ENCODE peak calls at places on chromosomes 11 and 22, in nine cellular contexts. G is effector memory CD4-positive, alpha-beta T cell; S is uterus; K is RWPE1; Y is adrenal gland; X is GM12878; W is suprapubic skin; N is endodermal cell; F is GM23338. P is an unnamed sample.
A peak's percentile ranks its signal among the peaks of the same experiment; 100 is the strongest.

GRCh38 chr11:96086111-96086510 is 162.2 kb upstream of the MTMR2 start:
- DNase-seq in G (no peak), N (no peak), W (no peak), Y (no peak), K (no peak), F (no peak), S (no peak), X (no peak), P (no peak)

GRCh38 chr22:33116846-33117547 is 58.8 kb upstream of the SYN3 start:
- DNase-seq in F (no peak), N (no peak), K (peak; percentile 60), W (no peak), S (no peak), Y (no peak), X (no peak), G (no peak), P (no peak)

GRCh38 chr22:25564320-25564978 is at the start of gene GRK3:
- DNase-seq in G (peak; percentile 3), K (peak; percentile 17), S (peak; percentile 73), Y (peak; percentile 74), W (peak; percentile 86), X (no peak), F (peak; percentile 75), N (peak; percentile 88), P (peak; percentile 79)

GRCh38 chr11:134644489-134645456 is 232.7 kb upstream of the B3GAT1 start:
- DNase-seq in W (no peak), X (no peak), K (no peak), N (peak; percentile 60), Y (no peak), S (no peak), F (no peak), G (no peak), P (peak; percentile 52)

GRCh38 chr22:20090730-20091240 is 10.7 kb downstream of the DGCR8 start:
- DNase-seq in F (no peak), W (no peak), X (no peak), N (no peak), G (no peak), K (no peak), S (no peak), Y (no peak), P (no peak)

GRCh38 chr11:129992161-129992944 is 10.3 kb downstream of the PRDM10 start:
- DNase-seq in N (peak; percentile 85), G (peak; percentile 9), Y (no peak), W (no peak), K (peak; percentile 65), S (no peak), X (no peak), F (peak; percentile 93), P (no peak)

GRCh38 chr11:110085255-110085838 is 7.8 kb upstream of the ZC3H12C start:
- DNase-seq in S (no peak), K (no peak), N (no peak), G (no peak), W (no peak), X (no peak), F (no peak), Y (no peak), P (no peak)

GRCh38 chr22:37501610-37502341 is 15.6 kb upstream of the MFNG start:
- DNase-seq in K (no peak), S (no peak), G (no peak), N (no peak), X (no peak), W (no peak), F (no peak), Y (peak; percentile 83), P (no peak)

GRCh38 chr11:96257036-96257435 is 86.0 kb downstream of the MAML2 start:
- DNase-seq in S (no peak), F (no peak), Y (no peak), G (no peak), X (no peak), W (no peak), N (no peak), K (no peak), P (no peak)

GRCh38 chr11:131041331-131042040 is 125.2 kb upstream of the SNX19 start:
- DNase-seq in W (no peak), G (no peak), Y (no peak), S (no peak), X (no peak), K (peak; percentile 46), N (no peak), F (no peak), P (no peak)

GRCh38 chr11:120425527-120425926 is 86.0 kb upstream of the GRIK4 start:
- DNase-seq in X (no peak), G (no peak), F (no peak), S (no peak), K (no peak), N (no peak), Y (no peak), W (no peak), P (no peak)

GRCh38 chr11:64566042-64566914 is 24.7 kb upstream of the SLC22A12 start:
- DNase-seq in F (peak; percentile 90), K (peak; percentile 90), X (no peak), N (peak; percentile 89), S (peak; percentile 77), W (peak; percentile 76), Y (peak; percentile 75), G (peak; percentile 2), P (no peak)

GRCh38 chr11:3000032-3000961 is 8.2 kb upstream of the NAP1L4 start:
- DNase-seq in W (peak; percentile 81), S (no peak), X (no peak), F (no peak), N (no peak), Y (peak; percentile 42), G (no peak), K (peak; percentile 79), P (peak; percentile 72)

GRCh38 chr11:117828641-117829368 is 4.3 kb upstream of the FXYD2 start:
- DNase-seq in G (peak; percentile 57), K (peak; percentile 57), F (no peak), S (peak; percentile 64), N (peak; percentile 65), X (no peak), Y (peak; percentile 18), W (peak; percentile 78), P (peak; percentile 84)

GRCh38 chr22:17823226-17823625 is 49.0 kb upstream of the BID start:
- DNase-seq in S (no peak), Y (no peak), G (no peak), W (no peak), N (no peak), X (no peak), K (no peak), F (no peak), P (no peak)

GRCh38 chr22:44888491-44888941 is 121.3 kb downstream of the PHF21B start:
- DNase-seq in K (no peak), S (no peak), X (no peak), N (peak; percentile 74), W (peak; percentile 71), Y (no peak), G (no peak), F (peak; percentile 56), P (peak; percentile 65)

GRCh38 chr11:19673924-19674390 is 38.7 kb upstream of the NAV2 start:
- DNase-seq in F (peak; percentile 54), G (no peak), W (peak; percentile 84), S (peak; percentile 78), Y (no peak), X (no peak), N (peak; percentile 71), K (no peak), P (peak; percentile 90)

GRCh38 chr22:45237065-45237990 is 3.4 kb downstream of the KIAA0930 start:
- DNase-seq in N (no peak), W (no peak), Y (no peak), X (no peak), K (no peak), F (no peak), G (no peak), S (no peak), P (no peak)

GRCh38 chr11:75773595-75774353 is 5.2 kb downstream of the DGAT2 start:
- DNase-seq in Y (no peak), N (no peak), W (no peak), K (no peak), S (no peak), G (no peak), X (peak; percentile 92), F (no peak), P (no peak)
- H3K27ac ChIP-seq in Y (no peak overlapping the region), N (no peak overlapping the region), W (no peak overlapping the region), K (no peak overlapping the region), S (no peak overlapping the region), G (no peak overlapping the region), X (peak overlapping the region; percentile 94), F (no peak overlapping the region), P (no peak overlapping the region)

DNA sequence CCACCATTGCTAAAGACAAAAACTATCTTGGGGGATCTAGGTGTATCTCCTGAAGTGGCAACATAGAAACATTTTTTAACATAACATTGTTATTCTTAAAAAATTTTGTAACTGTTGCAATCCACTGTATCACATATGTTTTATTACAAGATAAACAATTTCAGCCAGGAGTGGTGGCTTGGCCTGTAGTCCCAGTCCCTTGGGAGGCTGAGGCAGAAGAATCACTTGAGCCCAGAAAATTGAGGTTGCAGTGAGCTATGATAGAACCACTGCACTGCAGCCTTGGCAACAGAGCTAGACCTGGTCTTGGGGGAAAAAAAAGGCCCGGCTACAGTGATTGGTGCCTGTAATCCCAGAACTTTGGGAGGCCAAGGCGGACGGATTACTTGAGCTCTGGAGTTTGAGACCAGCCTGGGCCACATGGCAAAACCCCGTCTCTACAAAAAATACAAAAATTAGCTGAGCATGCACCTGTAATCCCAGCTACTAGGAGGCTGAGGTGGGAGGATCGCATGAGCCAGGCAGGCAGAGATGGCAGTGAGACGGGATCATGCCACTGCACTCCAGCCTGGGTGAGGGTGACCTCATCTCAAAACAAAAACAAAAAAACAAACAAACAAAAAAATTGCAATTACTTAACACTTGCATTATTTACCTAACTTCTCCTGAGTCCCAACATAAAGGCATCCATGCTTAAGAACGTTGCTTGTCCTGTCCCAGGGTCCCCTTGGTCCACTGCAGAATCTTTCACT is 1.5 kb upstream of the DEPDC5 start:
- DNase-seq in K (no peak), W (no peak), X (no peak), F (no peak), S (no peak), G (no peak), N (no peak), Y (no peak), P (no peak)
- H3K27ac ChIP-seq in K (peak overlapping the region; percentile 94), W (peak overlapping the region; percentile 95), X (peak overlapping the region; percentile 97), F (peak overlapping the region; percentile 98), S (peak overlapping the region; percentile 90), G (no peak overlapping the region), N (peak overlapping the region; percentile 19), Y (peak overlapping the region; percentile 96), P (no peak overlapping the region)

GRCh38 chr11:83026229-83026628 is 45.5 kb downstream of the RAB30 start:
- DNase-seq in K (no peak), S (no peak), G (no peak), W (no peak), F (no peak), X (no peak), Y (no peak), N (no peak), P (no peak)
- H3K27ac ChIP-seq in K (no peak overlapping the region), S (no peak overlapping the region), G (no peak overlapping the region), W (no peak overlapping the region), F (no peak overlapping the region), X (no peak overlapping the region), Y (no peak overlapping the region), N (no peak overlapping the region), P (no peak overlapping the region)

DNA sequence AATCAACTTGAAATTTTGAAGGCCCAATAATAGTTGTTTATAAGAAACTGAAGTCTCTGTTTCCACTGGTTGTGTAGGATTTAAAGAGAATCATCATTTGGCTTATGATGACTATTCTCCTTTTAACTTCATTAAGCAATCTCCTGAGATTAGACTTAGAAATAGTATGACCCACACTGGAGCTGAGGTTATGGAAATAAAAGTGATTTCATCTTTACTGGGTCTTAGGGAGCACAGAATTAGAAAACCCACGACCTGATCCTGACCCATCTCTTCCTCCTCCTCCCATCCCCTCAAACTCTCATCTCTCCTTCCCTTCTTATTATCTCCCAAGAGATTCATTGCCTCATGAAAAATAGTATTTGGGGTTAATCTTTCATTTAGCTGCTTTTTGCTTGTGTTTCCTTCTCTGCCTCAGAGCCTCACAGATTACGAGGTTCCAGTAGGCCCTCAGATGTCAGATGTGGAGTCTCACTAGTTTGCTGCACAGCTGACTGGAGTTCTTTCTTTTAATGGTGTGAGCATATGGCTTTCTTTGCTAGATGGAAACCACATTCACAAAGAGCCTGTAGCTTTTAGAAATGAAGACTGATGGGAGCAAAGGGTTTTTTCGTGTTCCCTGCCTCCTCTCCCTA is 85.0 kb downstream of the ALX4 start:
- DNase-seq in W (no peak), K (no peak), F (no peak), X (no peak), Y (no peak), S (no peak), N (no peak), G (no peak), P (no peak)
- H3K27ac ChIP-seq in W (no peak overlapping the region), K (no peak overlapping the region), F (no peak overlapping the region), X (no peak overlapping the region), Y (no peak overlapping the region), S (no peak overlapping the region), N (no peak overlapping the region), G (no peak overlapping the region), P (no peak overlapping the region)